ENCODE peak calls at places on chromosome 22, in five cellular contexts. One of them, this sample, is unnamed.
A peak's percentile ranks its signal among the peaks of the same experiment; 100 is the strongest.

GRCh38 chr22:44129614-44129976 is 51.1 kb upstream of the PARVG start:
- DNase-seq in A549: no peak
- DNase-seq in heart left ventricle: no peak
- DNase-seq in tibial nerve: no peak
- DNase-seq in IMR-90: peak; percentile 56
- DNase-seq in this sample: peak; percentile 6

GRCh38 chr22:39170825-39171622 is 18.5 kb upstream of the CBX7 start:
- DNase-seq in A549: peak; percentile 68
- DNase-seq in heart left ventricle: peak; percentile 82
- DNase-seq in tibial nerve: peak; percentile 70
- DNase-seq in IMR-90: peak; percentile 52
- DNase-seq in this sample: peak; percentile 97

GRCh38 chr22:43885319-43885671 is 6.5 kb downstream of the PNPLA5 start:
- DNase-seq in A549: no peak
- DNase-seq in heart left ventricle: no peak
- DNase-seq in tibial nerve: no peak
- DNase-seq in IMR-90: no peak
- DNase-seq in this sample: no peak

GRCh38 chr22:30922151-30922611 is 46.4 kb downstream of the MORC2 start:
- DNase-seq in A549: peak; percentile 23
- DNase-seq in heart left ventricle: peak; percentile 65
- DNase-seq in tibial nerve: no peak
- DNase-seq in IMR-90: peak; percentile 27
- DNase-seq in this sample: peak; percentile 91

GRCh38 chr22:22195265-22196017 is 49.1 kb upstream of the VPREB1 start:
- DNase-seq in A549: peak; percentile 75
- DNase-seq in heart left ventricle: peak; percentile 46
- DNase-seq in tibial nerve: peak; percentile 20
- DNase-seq in IMR-90: peak; percentile 37
- DNase-seq in this sample: peak; percentile 92

GRCh38 chr22:32788884-32789624 is 12.5 kb upstream of the TIMP3 start:
- DNase-seq in A549: no peak
- DNase-seq in heart left ventricle: no peak
- DNase-seq in tibial nerve: no peak
- DNase-seq in IMR-90: peak; percentile 72
- DNase-seq in this sample: no peak

GRCh38 chr22:44340271-44341239 is 27.8 kb upstream of the SHISAL1 start:
- DNase-seq in A549: no peak
- DNase-seq in heart left ventricle: no peak
- DNase-seq in tibial nerve: no peak
- DNase-seq in IMR-90: no peak
- DNase-seq in this sample: no peak

GRCh38 chr22:36333632-36334031 is 54.1 kb downstream of the MYH9 start:
- DNase-seq in A549: no peak
- DNase-seq in heart left ventricle: no peak
- DNase-seq in tibial nerve: no peak
- DNase-seq in IMR-90: no peak
- DNase-seq in this sample: no peak

GRCh38 chr22:39396797-39397195 is 2.8 kb upstream of the TAB1 start:
- DNase-seq in A549: no peak
- DNase-seq in heart left ventricle: no peak
- DNase-seq in tibial nerve: no peak
- DNase-seq in IMR-90: no peak
- DNase-seq in this sample: no peak

GRCh38 chr22:26651840-26652239 is 5.5 kb upstream of the MIAT start:
- DNase-seq in A549: no peak
- DNase-seq in heart left ventricle: no peak
- DNase-seq in tibial nerve: no peak
- DNase-seq in IMR-90: no peak
- DNase-seq in this sample: no peak

GRCh38 chr22:21963790-21964211 is 11.2 kb upstream of the PPM1F start:
- DNase-seq in A549: no peak
- DNase-seq in heart left ventricle: no peak
- DNase-seq in tibial nerve: no peak
- DNase-seq in IMR-90: no peak
- DNase-seq in this sample: no peak

GRCh38 chr22:39253427-39254070 is 8.8 kb upstream of the PDGFB start:
- DNase-seq in A549: peak; percentile 81
- DNase-seq in heart left ventricle: peak; percentile 82
- DNase-seq in tibial nerve: no peak
- DNase-seq in IMR-90: peak; percentile 89
- DNase-seq in this sample: no peak

GRCh38 chr22:44710474-44711235 is 8.7 kb downstream of the PRR5 start:
- DNase-seq in A549: no peak
- DNase-seq in heart left ventricle: no peak
- DNase-seq in tibial nerve: no peak
- DNase-seq in IMR-90: no peak
- DNase-seq in this sample: peak; percentile 80

GRCh38 chr22:28792491-28793383 is 7.6 kb downstream of the XBP1 start:
- DNase-seq in A549: no peak
- DNase-seq in heart left ventricle: no peak
- DNase-seq in tibial nerve: no peak
- DNase-seq in IMR-90: no peak
- DNase-seq in this sample: peak; percentile 49

GRCh38 chr22:27399161-27399560 is 402.4 kb downstream of the MN1 start:
- DNase-seq in A549: no peak
- DNase-seq in heart left ventricle: no peak
- DNase-seq in tibial nerve: no peak
- DNase-seq in IMR-90: no peak
- DNase-seq in this sample: peak; percentile 36

GRCh38 chr22:38203090-38203810 is 1.5 kb downstream of the MAFF start:
- DNase-seq in A549: peak; percentile 47
- DNase-seq in heart left ventricle: no peak
- DNase-seq in tibial nerve: no peak
- DNase-seq in IMR-90: peak; percentile 53
- DNase-seq in this sample: peak; percentile 89

GRCh38 chr22:39943366-39943765 is 16.8 kb upstream of the TMA7B start:
- DNase-seq in A549: no peak
- DNase-seq in heart left ventricle: no peak
- DNase-seq in tibial nerve: no peak
- DNase-seq in IMR-90: no peak
- DNase-seq in this sample: no peak

GRCh38 chr22:19876314-19876940 is 21.8 kb upstream of the GNB1L start:
- DNase-seq in A549: peak; percentile 27
- DNase-seq in heart left ventricle: peak; percentile 26
- DNase-seq in tibial nerve: peak; percentile 12
- DNase-seq in IMR-90: no peak
- DNase-seq in this sample: peak; percentile 59

GRCh38 chr22:39144101-39144815 is 8.2 kb downstream of the CBX7 start:
- DNase-seq in A549: no peak
- DNase-seq in heart left ventricle: no peak
- DNase-seq in tibial nerve: no peak
- DNase-seq in IMR-90: peak; percentile 30
- DNase-seq in this sample: peak; percentile 90

GRCh38 chr22:39592104-39593060 is 21.8 kb downstream of the CACNA1I start:
- DNase-seq in A549: peak; percentile 71
- DNase-seq in heart left ventricle: no peak
- DNase-seq in tibial nerve: no peak
- DNase-seq in IMR-90: peak; percentile 80
- DNase-seq in this sample: no peak

GRCh38 chr22:39818050-39818449 is 75.5 kb downstream of the ENTHD1 start:
- DNase-seq in A549: no peak
- DNase-seq in heart left ventricle: no peak
- DNase-seq in tibial nerve: no peak
- DNase-seq in IMR-90: peak; percentile 50
- DNase-seq in this sample: no peak

GRCh38 chr22:29030016-29030617 is 31.5 kb downstream of the C22orf31 start:
- DNase-seq in A549: no peak
- DNase-seq in heart left ventricle: no peak
- DNase-seq in tibial nerve: no peak
- DNase-seq in IMR-90: no peak
- DNase-seq in this sample: no peak

GRCh38 chr22:39183991-39184585 is 31.6 kb upstream of the CBX7 start:
- DNase-seq in A549: peak; percentile 29
- DNase-seq in heart left ventricle: peak; percentile 46
- DNase-seq in tibial nerve: no peak
- DNase-seq in IMR-90: peak; percentile 63
- DNase-seq in this sample: peak; percentile 55

GRCh38 chr22:27801616-27802388 is at the start of gene MN1:
- DNase-seq in A549: peak; percentile 39
- DNase-seq in heart left ventricle: peak; percentile 78
- DNase-seq in tibial nerve: no peak
- DNase-seq in IMR-90: peak; percentile 35
- DNase-seq in this sample: no peak

GRCh38 chr22:19789828-19790227 is 29.2 kb downstream of the TBX1 start:
- DNase-seq in A549: no peak
- DNase-seq in heart left ventricle: no peak
- DNase-seq in tibial nerve: no peak
- DNase-seq in IMR-90: no peak
- DNase-seq in this sample: peak; percentile 24

GRCh38 chr22:44088976-44089570 is 65.0 kb downstream of the PARVB start:
- DNase-seq in A549: no peak
- DNase-seq in heart left ventricle: peak; percentile 79
- DNase-seq in tibial nerve: no peak
- DNase-seq in IMR-90: peak; percentile 22
- DNase-seq in this sample: no peak

GRCh38 chr22:25696763-25697710 is 45.0 kb upstream of the MYO18B start:
- DNase-seq in A549: no peak
- DNase-seq in heart left ventricle: no peak
- DNase-seq in tibial nerve: no peak
- DNase-seq in IMR-90: no peak
- DNase-seq in this sample: no peak

GRCh38 chr22:32839776-32840571 is 38.5 kb downstream of the TIMP3 start:
- DNase-seq in A549: no peak
- DNase-seq in heart left ventricle: peak; percentile 54
- DNase-seq in tibial nerve: no peak
- DNase-seq in IMR-90: peak; percentile 41
- DNase-seq in this sample: no peak

GRCh38 chr22:26707090-26707489 is 49.7 kb downstream of the MIAT start:
- DNase-seq in A549: peak; percentile 27
- DNase-seq in heart left ventricle: no peak
- DNase-seq in tibial nerve: no peak
- DNase-seq in IMR-90: no peak
- DNase-seq in this sample: no peak

DNA sequence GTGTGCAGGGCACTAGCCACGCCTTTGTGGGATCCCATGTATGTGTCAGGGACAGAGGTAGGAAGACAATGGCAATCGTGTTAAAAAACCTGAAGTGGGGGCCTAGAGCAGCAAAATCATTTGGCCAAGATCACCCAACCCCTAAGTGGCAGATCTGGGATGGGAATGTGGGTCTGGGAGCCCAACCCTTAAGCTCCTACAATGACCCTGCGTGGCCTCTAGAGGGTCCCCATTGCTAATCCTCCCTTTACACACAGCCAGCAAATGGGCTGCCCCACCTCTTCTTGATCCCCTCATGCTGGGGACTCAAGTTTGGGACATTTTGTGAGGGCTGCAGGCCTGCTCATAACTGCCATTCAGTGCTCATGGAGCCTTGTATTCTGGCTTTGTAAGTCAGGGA is 73.2 kb upstream of the SUSD2 start:
- DNase-seq in A549: no peak
- DNase-seq in heart left ventricle: no peak
- DNase-seq in tibial nerve: no peak
- DNase-seq in IMR-90: no peak
- DNase-seq in this sample: no peak
- TF ChIP-seq CTCF in A549: no peak
- TF ChIP-seq CTCF in heart left ventricle: no peak
- TF ChIP-seq CTCF in tibial nerve: no peak
- TF ChIP-seq CTCF in IMR-90: no peak
- TF ChIP-seq CTCF in this sample: no peak

GRCh38 chr22:46335201-46336118 is at the start of gene TRMU:
- DNase-seq in A549: peak; percentile 85
- DNase-seq in heart left ventricle: peak; percentile 93
- DNase-seq in tibial nerve: peak; percentile 66
- DNase-seq in IMR-90: peak; percentile 86
- DNase-seq in this sample: peak; percentile 97
- TF ChIP-seq POLR2A in A549: peak; percentile 85
- TF ChIP-seq POLR2A in heart left ventricle: peak; percentile 78
- TF ChIP-seq POLR2A in tibial nerve: peak; percentile 22
- TF ChIP-seq POLR2A in IMR-90: peak; percentile 65
- TF ChIP-seq POLR2A in this sample: peak; percentile 49

DNA sequence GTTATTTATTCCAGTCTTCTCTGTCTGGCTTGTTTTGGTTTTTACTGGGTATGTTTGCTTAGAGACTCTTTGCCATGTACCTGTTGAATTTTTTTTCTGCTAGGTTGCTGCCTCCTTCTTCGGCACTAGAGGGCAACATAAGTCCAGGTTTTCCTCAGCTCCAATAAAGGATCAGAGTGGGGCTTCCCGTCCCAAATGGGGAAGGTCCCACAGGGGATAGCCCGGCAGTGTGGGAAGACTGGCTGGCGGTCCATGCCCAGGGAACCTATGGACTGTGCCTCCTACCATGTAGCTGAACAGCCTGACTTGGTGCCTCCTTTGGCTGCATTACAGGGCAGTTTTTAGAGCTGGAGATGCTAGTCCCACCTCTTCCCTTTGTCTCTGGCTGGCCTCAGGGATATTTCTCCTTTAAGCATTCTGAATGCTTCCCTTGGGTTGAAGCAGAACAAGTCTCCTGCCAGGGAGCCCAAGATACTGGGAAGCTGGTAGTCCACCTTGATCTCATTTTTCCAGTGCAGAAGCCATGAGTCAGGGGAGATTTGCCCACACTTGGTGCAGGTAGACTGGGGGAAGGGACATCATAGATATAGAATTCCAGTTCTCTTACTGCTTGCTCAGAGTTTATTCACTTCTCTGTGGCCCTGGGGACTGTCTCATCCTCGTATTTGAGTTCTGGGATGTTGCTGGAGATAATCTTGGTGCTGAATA is 60.2 kb downstream of the BRD1 start:
- DNase-seq in A549: peak; percentile 55
- DNase-seq in heart left ventricle: no peak
- DNase-seq in tibial nerve: no peak
- DNase-seq in IMR-90: peak; percentile 57
- DNase-seq in this sample: peak; percentile 62
- TF ChIP-seq CTCF in A549: no peak
- TF ChIP-seq CTCF in heart left ventricle: peak; percentile 38
- TF ChIP-seq CTCF in tibial nerve: peak; percentile 50
- TF ChIP-seq CTCF in IMR-90: peak; percentile 71
- TF ChIP-seq CTCF in this sample: peak; percentile 86

GRCh38 chr22:35195226-35195625 is 62.1 kb upstream of the HMGXB4 start:
- DNase-seq in A549: no peak
- DNase-seq in heart left ventricle: no peak
- DNase-seq in tibial nerve: no peak
- DNase-seq in IMR-90: no peak
- DNase-seq in this sample: no peak

GRCh38 chr22:35197071-35197470 is 60.2 kb upstream of the HMGXB4 start:
- DNase-seq in A549: no peak
- DNase-seq in heart left ventricle: no peak
- DNase-seq in tibial nerve: no peak
- DNase-seq in IMR-90: no peak
- DNase-seq in this sample: no peak

GRCh38 chr22:35192121-35192918 is 65.0 kb upstream of the HMGXB4 start:
- DNase-seq in A549: peak; percentile 3
- DNase-seq in heart left ventricle: no peak
- DNase-seq in tibial nerve: no peak
- DNase-seq in IMR-90: peak; percentile 5
- DNase-seq in this sample: no peak

GRCh38 chr22:35198738-35199137 is 58.6 kb upstream of the HMGXB4 start:
- DNase-seq in A549: no peak
- DNase-seq in heart left ventricle: no peak
- DNase-seq in tibial nerve: no peak
- DNase-seq in IMR-90: no peak
- DNase-seq in this sample: no peak

DNA sequence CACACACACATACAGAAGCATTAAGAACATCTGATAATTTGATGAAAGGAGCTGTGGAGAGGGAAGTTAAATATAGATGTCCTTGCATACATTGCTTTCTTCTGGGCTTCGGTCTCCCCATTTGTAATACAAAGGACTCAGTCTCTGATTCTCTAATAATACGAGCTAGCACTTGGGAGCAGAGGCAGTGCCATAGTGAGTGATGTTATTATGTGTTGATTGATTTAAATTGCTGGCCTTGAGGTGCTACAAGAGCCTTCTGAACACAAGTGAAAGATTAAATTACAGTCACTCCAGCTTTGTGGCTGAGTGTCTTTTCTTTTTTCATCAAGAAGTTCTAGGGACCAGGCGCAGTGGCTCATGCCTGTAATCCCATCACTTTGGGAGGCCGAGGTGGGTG is 61.5 kb upstream of the HMGXB4 start:
- DNase-seq in A549: no peak
- DNase-seq in heart left ventricle: no peak
- DNase-seq in tibial nerve: no peak
- DNase-seq in IMR-90: no peak
- DNase-seq in this sample: no peak
- TF ChIP-seq POLR2A in A549: no peak
- TF ChIP-seq POLR2A in heart left ventricle: no peak
- TF ChIP-seq POLR2A in tibial nerve: no peak
- TF ChIP-seq POLR2A in IMR-90: no peak
- TF ChIP-seq POLR2A in this sample: no peak